ENCODE peak calls at places on chromosomes 4 and X, in eight cellular contexts. N is GM12864, Q is BE2C, U is heart left ventricle, S is lower lobe of right lung, L is A549, I is AG09319, P is gastrocnemius medialis. G is an unnamed sample.

GRCh38 chr4:120853101-120853940 is 69.2 kb downstream of the PRDM5 start:
- DNase-seq in U (no peak), Q (no peak), N (no peak), P (no peak), L (no peak), I (no peak), S (no peak), G (no peak)

GRCh38 chr4:37977471-37978452 is 17.6 kb downstream of the PTTG2 start:
- DNase-seq in P (peak; percentile 47), N (no peak), S (peak; percentile 88), U (peak; percentile 88), L (peak; percentile 61), I (peak; percentile 27), Q (peak; percentile 64), G (no peak)

GRCh38 chr4:41339812-41340809 is 83.4 kb downstream of the UCHL1 start:
- DNase-seq in N (no peak), U (no peak), I (peak; percentile 88), Q (peak; percentile 64), P (no peak), L (peak; percentile 73), S (no peak), G (no peak)

GRCh38 chr4:20353646-20354045 is 101.9 kb downstream of the SLIT2 start:
- DNase-seq in N (no peak), L (no peak), Q (no peak), I (no peak), S (no peak), P (no peak), U (no peak), G (no peak)

GRCh38 chr4:97507587-97508245 is 635.6 kb downstream of the STPG2 start:
- DNase-seq in P (no peak), I (no peak), N (no peak), L (no peak), S (no peak), U (no peak), Q (no peak), G (no peak)

GRCh38 chr4:56206258-56206657 is 181.0 kb downstream of the AASDH start:
- DNase-seq in Q (peak; percentile 54), I (no peak), P (no peak), U (no peak), L (no peak), N (no peak), S (no peak), G (no peak)

GRCh38 chrX:49071877-49072711 is 1.7 kb downstream of the PRAF2 start:
- DNase-seq in S (peak; percentile 85), L (no peak), P (peak; percentile 7), N (no peak), Q (no peak), U (peak; percentile 75), I (peak; percentile 37), G (no peak)

GRCh38 chr4:74375824-74376426 is 11.0 kb downstream of the EREG start:
- DNase-seq in P (no peak), I (no peak), S (no peak), L (no peak), U (no peak), Q (no peak), N (no peak), G (no peak)

GRCh38 chr4:85964298-85964697 is 395.6 kb downstream of the MAPK10 start:
- DNase-seq in L (peak; percentile 23), U (no peak), S (no peak), Q (no peak), N (no peak), P (no peak), I (no peak), G (no peak)

GRCh38 chr4:81527115-81527514 is 55.4 kb upstream of the RASGEF1B start:
- DNase-seq in U (peak; percentile 71), S (peak; percentile 65), L (no peak), Q (no peak), P (no peak), N (no peak), I (no peak), G (no peak)

GRCh38 chr4:140834866-140835495 is 78.8 kb upstream of the TBC1D9 start:
- DNase-seq in U (no peak), L (no peak), Q (no peak), I (no peak), S (no peak), P (no peak), N (no peak), G (no peak)

GRCh38 chr4:165761968-165762367 is 111.1 kb upstream of the TLL1 start:
- DNase-seq in N (no peak), I (no peak), L (no peak), U (no peak), S (no peak), Q (no peak), P (no peak), G (no peak)

GRCh38 chr4:168723020-168723419 is 226.2 kb downstream of the PALLD start:
- DNase-seq in N (no peak), L (no peak), S (no peak), P (no peak), I (no peak), U (no peak), Q (no peak), G (no peak)

GRCh38 chrX:7351946-7352345 is 204.0 kb upstream of the PUDP start:
- DNase-seq in S (no peak), P (no peak), N (no peak), U (no peak), L (no peak), Q (no peak), I (no peak), G (no peak)

GRCh38 chrX:23788946-23789345 is 6.0 kb downstream of the SAT1 start:
- DNase-seq in U (no peak), L (peak; percentile 44), Q (no peak), P (no peak), S (no peak), N (no peak), I (no peak), G (no peak)

DNA sequence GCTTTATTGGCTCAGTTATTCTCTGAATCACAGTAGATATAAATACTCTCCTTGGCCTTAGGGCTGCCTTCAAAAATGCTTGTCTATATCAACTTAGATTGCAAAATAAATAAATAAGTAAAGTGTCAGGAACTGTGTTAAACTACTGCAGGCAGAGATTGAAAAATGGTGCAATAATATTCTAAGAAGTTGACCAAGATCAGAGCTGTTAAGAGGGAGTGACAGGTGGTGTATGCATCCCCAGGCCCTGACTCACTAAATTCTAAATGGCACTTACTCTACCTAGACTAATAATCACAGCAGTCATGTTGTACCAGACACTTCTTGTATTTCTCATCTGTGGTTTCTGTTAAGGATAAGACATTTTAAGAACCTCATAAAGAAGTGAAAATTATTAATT is 235.1 kb upstream of the SPOCK3 start:
- DNase-seq in U (no peak), I (no peak), L (no peak), Q (peak; percentile 10), S (no peak), N (no peak), P (no peak), G (no peak)
- TF ChIP-seq CTCF in U (no peak), I (no peak), L (no peak), Q (no peak), S (no peak), N (no peak), P (no peak), G (no peak)

DNA sequence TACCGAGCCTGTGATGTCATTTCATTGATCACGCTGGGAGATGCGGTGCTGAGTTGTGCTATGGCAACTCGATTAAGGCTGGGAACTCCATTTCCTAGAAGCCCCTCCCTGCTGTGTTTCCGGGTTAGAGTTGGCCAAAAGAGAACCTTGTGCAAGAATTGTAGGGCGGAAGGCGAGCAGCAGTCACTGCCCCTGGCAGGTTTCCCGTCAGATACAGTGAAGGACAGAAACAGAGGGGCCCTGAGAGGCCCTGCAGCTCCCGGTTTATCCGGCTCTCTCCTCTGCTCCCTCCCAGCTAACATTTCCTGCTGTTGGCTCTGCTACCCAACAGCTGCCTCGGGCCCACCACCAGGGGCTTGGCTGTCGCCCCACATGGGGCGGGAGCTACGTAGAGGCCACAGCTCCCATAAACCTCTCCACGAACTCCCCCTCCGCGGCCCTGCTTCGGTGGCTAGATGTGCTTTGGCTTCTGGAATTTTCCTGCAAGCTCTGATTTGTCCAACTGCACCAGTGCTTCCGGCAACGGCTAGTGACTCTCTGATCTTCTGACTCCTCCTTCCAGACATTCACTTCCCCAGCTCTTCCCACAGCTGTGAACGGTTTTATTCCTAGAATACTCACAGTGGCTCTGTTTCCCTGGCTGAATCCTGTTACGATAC is 74.9 kb upstream of the USP9X start:
- DNase-seq in L (peak; percentile 79), I (peak; percentile 67), Q (peak; percentile 81), P (peak; percentile 44), S (peak; percentile 75), N (no peak), U (peak; percentile 79), G (peak; percentile 41)
- TF ChIP-seq CTCF in L (no peak), I (no peak), Q (peak; percentile 43), P (no peak), S (peak; percentile 12), N (no peak), U (peak; percentile 32), G (no peak)

GRCh38 chr4:153126137-153126536 is 78.1 kb upstream of the TRIM2 start:
- DNase-seq in N (no peak), U (no peak), S (no peak), Q (no peak), L (no peak), P (no peak), I (no peak), G (no peak)

GRCh38 chr4:153127773-153128494 is 76.3 kb upstream of the TRIM2 start:
- DNase-seq in P (peak; percentile 50), S (peak; percentile 87), I (peak; percentile 58), L (peak; percentile 73), U (peak; percentile 81), N (no peak), Q (peak; percentile 87), G (peak; percentile 92)

GRCh38 chr4:153137168-153137567 is 67.1 kb upstream of the TRIM2 start:
- DNase-seq in I (peak; percentile 57), U (no peak), L (peak; percentile 53), S (no peak), Q (no peak), P (no peak), N (no peak), G (no peak)

DNA sequence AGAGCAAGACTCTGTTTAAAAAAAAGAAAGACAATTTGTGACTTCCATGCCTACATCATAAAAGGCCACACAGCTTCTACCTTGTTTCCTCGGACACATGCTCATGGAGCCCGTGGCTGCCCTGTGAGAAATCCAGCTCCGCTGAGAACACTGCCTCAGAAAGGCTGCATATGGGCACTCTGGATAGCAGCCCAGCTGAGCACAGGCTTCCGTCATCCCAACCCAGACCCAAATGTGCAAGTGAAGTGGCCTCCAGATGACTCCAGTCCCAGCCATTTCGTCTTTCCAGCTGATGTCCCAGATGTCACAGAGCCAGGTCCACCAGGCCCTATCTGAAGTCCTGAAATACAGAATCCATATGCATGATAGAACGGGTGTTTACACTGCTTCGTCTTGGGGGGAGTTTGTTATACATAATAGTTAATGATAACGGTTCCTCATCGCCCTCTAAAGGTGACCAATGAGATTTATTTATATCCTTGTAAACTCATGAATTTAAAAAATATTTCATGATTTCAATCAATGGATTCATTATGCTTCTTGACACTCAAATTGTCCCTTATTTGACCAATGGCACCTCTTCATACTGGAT is 72.7 kb upstream of the TRIM2 start:
- DNase-seq in I (no peak), S (no peak), N (no peak), L (no peak), Q (no peak), U (no peak), P (no peak), G (no peak)
- TF ChIP-seq CTCF in I (no peak), S (no peak), N (no peak), L (no peak), Q (no peak), U (no peak), P (no peak), G (peak; percentile 26)

DNA sequence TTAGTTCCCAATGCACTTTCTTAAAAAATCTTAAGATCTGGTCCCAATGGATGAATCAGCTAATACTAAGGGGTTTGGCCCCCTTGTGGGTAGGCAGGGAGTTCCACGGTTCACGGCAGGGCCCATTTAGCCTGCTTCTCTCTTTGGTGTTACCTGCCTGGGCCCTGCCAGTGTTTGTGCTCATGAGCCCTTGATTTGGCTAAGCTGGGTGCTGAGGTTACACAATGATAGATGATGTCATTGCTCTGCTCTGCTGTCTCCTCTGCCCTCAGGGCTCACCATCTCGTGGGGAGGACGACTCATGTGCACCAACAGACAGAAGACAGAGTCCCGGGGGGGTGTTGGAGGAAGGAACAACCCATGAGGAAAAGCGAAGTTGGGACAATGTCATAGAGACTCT is 24.4 kb downstream of the RTL5 start:
- DNase-seq in U (no peak), L (peak; percentile 51), P (no peak), Q (peak; percentile 59), N (no peak), S (no peak), I (no peak), G (no peak)
- TF ChIP-seq CTCF in U (no peak), L (no peak), P (no peak), Q (peak; percentile 30), N (no peak), S (no peak), I (no peak), G (no peak)

G was measured in mesothelial cell of epicardium.